ENCODE peak calls at places on chromosome X, in eight cellular contexts. Q is Right ventricle myocardium superior; W is ecto neural progenitor cell; T is WTC11; K is foreskin fibroblast; B is stimulated activated CD8-positive, alpha-beta memory T cell treated with anti-CD3 and anti-CD28 coated beads, Interleukin-12 subunit alpha, Interleukin-12 subunit beta, amount 100 ng/mL, for 4 hours; L is activated T-helper 1 cell treated with anti-CD3 and anti-CD28 coated beads, Interleukin-12 subunit alpha, Interleukin-12 subunit beta, Interleukin-2, Interleukin-4 antibody, amounts not matched to agents 30 ng/mL and 10 ng/mL and 1 ng/mL, durations not matched to agents 14 hours and 24 hours and 36 hours; R is HCEC 1CT. S is an unnamed sample.

GRCh38 chrX:109797311-109797975 is 64.4 kb upstream of the ACSL4 start:
- DNase-seq in K (no peak), L (no peak), T (no peak), Q (no peak), B (no peak), W (no peak), R (no peak), S (no peak)

GRCh38 chrX:135740683-135741149 is 27.3 kb downstream of the CT45A3 start:
- DNase-seq in B (peak), R (no peak), L (peak), K (no peak), T (peak), Q (peak), W (no peak), S (peak)

GRCh38 chrX:154738013-154738738 is 12.7 kb downstream of the GAB3 start:
- DNase-seq in Q (peak), T (no peak), R (peak), L (no peak), W (no peak), B (no peak), K (peak), S (no peak)

GRCh38 chrX:40434947-40435346 is 145.8 kb upstream of the ATP6AP2 start:
- DNase-seq in L (no peak), Q (peak), B (no peak), W (peak), K (no peak), T (peak), R (no peak), S (peak)

GRCh38 chrX:24643116-24643515 is 4.0 kb downstream of the PCYT1B start:
- DNase-seq in L (no peak), T (no peak), W (no peak), B (no peak), R (no peak), Q (no peak), K (no peak), S (no peak)

GRCh38 chrX:67555578-67556203 is 11.9 kb downstream of the AR start:
- DNase-seq in L (no peak), Q (no peak), W (peak), B (no peak), K (no peak), R (peak), T (peak), S (no peak)

GRCh38 chrX:5051831-5052491 is 1176.7 kb downstream of the NLGN4X start:
- DNase-seq in T (no peak), B (no peak), R (no peak), W (no peak), L (no peak), Q (peak), K (peak), S (no peak)

GRCh38 chrX:119647089-119647488 is 40.9 kb upstream of the NKRF start:
- DNase-seq in K (no peak), Q (no peak), L (no peak), T (no peak), B (no peak), R (no peak), W (no peak), S (no peak)

GRCh38 chrX:103846395-103846794 is 14.3 kb upstream of the RAB9B start:
- DNase-seq in R (no peak), K (no peak), B (no peak), Q (no peak), T (no peak), L (no peak), W (no peak), S (no peak)

GRCh38 chrX:42119076-42119475 is 195.7 kb upstream of the CASK start:
- DNase-seq in R (no peak), K (peak), Q (no peak), L (no peak), W (no peak), B (no peak), T (no peak), S (no peak)

GRCh38 chrX:24343719-24344118 is 16.7 kb upstream of the SUPT20HL1 start:
- DNase-seq in B (no peak), T (no peak), R (no peak), Q (no peak), L (no peak), K (no peak), W (no peak), S (no peak)

GRCh38 chrX:149013081-149013480 is 492.0 kb downstream of the IDS start:
- DNase-seq in L (no peak), W (no peak), Q (no peak), T (no peak), R (no peak), B (no peak), K (no peak), S (no peak)

GRCh38 chrX:129823523-129823922 is 20.2 kb downstream of the ZDHHC9 start:
- DNase-seq in W (no peak), R (no peak), L (no peak), Q (no peak), T (no peak), K (no peak), B (no peak), S (no peak)

GRCh38 chrX:2220296-2220695 is 280.5 kb downstream of the DHRSX start:
- DNase-seq in T (no peak), R (no peak), Q (no peak), K (no peak), W (no peak), L (no peak), B (no peak), S (no peak)

GRCh38 chrX:109533005-109533404 is 3.6 kb upstream of the NXT2 start:
- DNase-seq in B (no peak), R (no peak), W (no peak), K (no peak), L (no peak), Q (no peak), T (no peak), S (no peak)

GRCh38 chrX:32483534-32484136 is 727.7 kb downstream of the DMD start:
- DNase-seq in W (no peak), T (no peak), R (no peak), Q (no peak), K (no peak), L (no peak), B (no peak), S (no peak)

GRCh38 chrX:773292-774025 is 142.9 kb downstream of the SHOX start:
- DNase-seq in Q (no peak), W (no peak), T (no peak), L (no peak), K (no peak), R (no peak), B (no peak), S (no peak)

GRCh38 chrX:112646651-112647050 is 33.1 kb downstream of the LHFPL1 start:
- DNase-seq in L (no peak), K (no peak), R (no peak), T (no peak), W (no peak), Q (no peak), B (no peak), S (no peak)

GRCh38 chrX:104183685-104184084 is 17.4 kb downstream of the FAM199X start:
- DNase-seq in L (no peak), W (no peak), K (no peak), B (no peak), R (no peak), Q (no peak), T (no peak), S (no peak)

GRCh38 chrX:31499120-31499519 is 427.3 kb upstream of the FTHL17 start:
- DNase-seq in T (no peak), R (peak), B (no peak), K (no peak), W (no peak), Q (no peak), L (no peak), S (no peak)

GRCh38 chrX:123756320-123756719 is 23.5 kb upstream of the THOC2 start:
- DNase-seq in K (peak), L (no peak), B (no peak), T (no peak), W (no peak), R (peak), Q (no peak), S (no peak)

GRCh38 chrX:50100188-50100587 is 100.6 kb downstream of the AKAP4 start:
- DNase-seq in T (no peak), R (no peak), B (no peak), W (no peak), Q (no peak), K (no peak), L (no peak), S (peak)

GRCh38 chrX:150475466-150475865 is 93.0 kb upstream of the MTM1 start:
- DNase-seq in L (no peak), W (no peak), K (no peak), Q (no peak), B (no peak), T (no peak), R (no peak), S (no peak)

GRCh38 chrX:48689143-48689920 is 5.7 kb downstream of the WAS start:
- DNase-seq in L (no peak), K (no peak), R (no peak), Q (no peak), T (no peak), B (no peak), W (no peak), S (no peak)